ENCODE peak calls at places on chromosomes 6 and 20, in five cellular contexts. D is H1, B is neuronal stem cell, K is mesenchymal stem cell, O is H9. P is an unnamed sample. For H3K27me3, the result is how much of the 10 kb centered on the place peaks cover.

GRCh38 chr20:6051505-6051904 is 2.4 kb downstream of the LRRN4 start:
- DNase-seq in D (no peak), B (no peak), K (peak), O (no peak), P (peak)

GRCh38 chr6:143514996-143515760 is 3.7 kb upstream of the FUCA2 start:
- DNase-seq in D (no peak), B (no peak), K (no peak), O (no peak), P (no peak)

GRCh38 chr20:17495826-17496225 is 35.4 kb downstream of the BFSP1 start:
- DNase-seq in D (no peak), B (no peak), K (no peak), O (no peak), P (no peak)

GRCh38 chr6:155237613-155238012 is 26.2 kb upstream of the CLDN20 start:
- DNase-seq in D (no peak), B (no peak), K (no peak), O (no peak), P (no peak)

GRCh38 chr20:20089018-20089417 is 36.7 kb downstream of the CFAP61 start:
- DNase-seq in D (no peak), B (no peak), K (no peak), O (no peak), P (no peak)

GRCh38 chr6:105522626-105523322 is 119.9 kb upstream of the PREP start:
- DNase-seq in D (no peak), B (no peak), K (peak), O (no peak), P (peak)

GRCh38 chr6:45606831-45607400 is 229.2 kb upstream of the SUPT3H start:
- DNase-seq in D (peak), B (no peak), K (no peak), O (no peak), P (no peak)

GRCh38 chr6:128158496-128158895 is 257.6 kb upstream of the THEMIS start:
- DNase-seq in D (no peak), B (no peak), K (peak), O (no peak), P (no peak)

GRCh38 chr6:3762359-3762758 is 10.8 kb upstream of the PXDC1 start:
- DNase-seq in D (no peak), B (no peak), K (no peak), O (no peak), P (no peak)

GRCh38 chr20:14800743-14801425 is 463.5 kb upstream of the FLRT3 start:
- DNase-seq in D (no peak), B (no peak), K (no peak), O (no peak), P (no peak)

GRCh38 chr6:2235782-2236495 is 9.5 kb downstream of the GMDS start:
- DNase-seq in D (no peak), B (no peak), K (no peak), O (no peak), P (no peak)

GRCh38 chr6:56736804-56737203 is 94.1 kb upstream of the DST start:
- DNase-seq in D (no peak), B (no peak), K (no peak), O (no peak), P (no peak)
- H3K27me3 ChIP-seq in D (under half), B (under half), K (under half), O (under half), P (under half)

GRCh38 chr20:63913768-63914167 is 18.8 kb downstream of the DNAJC5 start:
- DNase-seq in D (no peak), B (no peak), K (no peak), O (no peak), P (peak)
- H3K4ac ChIP-seq in D (no peak), B (no peak), K (no peak), O (no peak), P (no peak)

DNA sequence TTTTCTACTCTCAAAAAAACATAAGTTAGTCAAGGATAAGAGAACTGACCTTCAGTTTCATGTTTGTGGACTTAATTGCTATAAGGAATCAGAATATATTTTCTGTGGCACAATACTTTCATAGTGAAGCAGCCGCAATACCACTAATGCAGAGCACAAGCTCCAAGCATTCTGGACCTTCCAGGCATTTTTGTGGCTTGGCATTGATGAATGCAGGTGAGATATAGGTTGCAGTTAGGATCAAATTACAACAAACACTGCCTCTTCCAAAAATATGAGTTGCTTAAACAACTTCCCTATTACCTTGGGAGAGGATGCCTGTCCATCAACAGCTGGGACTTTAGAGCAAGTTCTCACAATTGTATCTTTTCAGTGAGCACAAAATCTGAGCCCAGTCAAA is 162.8 kb upstream of the RSPO3 start:
- DNase-seq in D (no peak), B (no peak), K (no peak), O (no peak), P (no peak)
- H3K27me3 ChIP-seq in D (under half), B (under half), K (under half), O (under half), P (under half)

DNA sequence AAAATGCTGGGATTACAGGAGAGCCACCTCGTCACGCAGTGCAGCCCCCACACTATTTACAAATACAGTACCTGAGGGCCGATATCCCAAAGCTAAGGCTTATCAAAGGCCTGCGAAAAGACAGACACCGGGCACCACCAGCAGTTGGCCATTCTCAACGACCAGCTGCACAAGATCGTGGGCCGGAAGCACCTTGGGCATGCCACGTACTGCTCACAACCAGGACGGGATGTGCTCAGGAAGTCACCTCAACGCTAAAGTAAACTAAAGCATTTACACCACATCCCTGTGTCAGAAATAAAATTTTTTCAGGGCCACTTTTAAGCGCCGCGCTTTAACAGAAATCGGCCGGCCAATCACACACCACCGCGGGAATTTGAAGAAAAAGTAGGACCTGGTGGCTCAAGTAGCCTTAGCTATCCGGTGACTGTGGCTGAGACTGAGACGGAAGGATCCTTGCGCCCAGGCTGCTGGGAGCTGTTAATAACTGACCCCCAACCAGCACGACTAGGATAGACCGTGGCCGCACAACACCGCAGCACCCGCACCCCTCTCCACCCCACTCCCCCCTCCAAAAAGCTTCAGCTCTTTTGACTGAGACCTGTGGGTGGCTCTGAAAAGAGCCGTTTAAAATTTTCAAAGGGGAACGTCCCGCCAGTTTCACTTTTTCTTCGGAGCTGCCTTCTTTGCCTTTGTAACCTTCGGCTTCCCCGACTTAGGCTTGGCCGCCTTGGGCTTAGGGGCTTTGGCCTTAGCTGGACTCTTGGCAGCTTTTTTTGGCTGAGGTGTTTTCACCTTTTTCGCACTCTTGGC is 131.2 kb upstream of the BTN3A2 start:
- DNase-seq in D (no peak), B (no peak), K (peak), O (peak), P (peak)
- H3K4ac ChIP-seq in D (peak), B (no peak), K (peak), O (no peak), P (peak)

DNA sequence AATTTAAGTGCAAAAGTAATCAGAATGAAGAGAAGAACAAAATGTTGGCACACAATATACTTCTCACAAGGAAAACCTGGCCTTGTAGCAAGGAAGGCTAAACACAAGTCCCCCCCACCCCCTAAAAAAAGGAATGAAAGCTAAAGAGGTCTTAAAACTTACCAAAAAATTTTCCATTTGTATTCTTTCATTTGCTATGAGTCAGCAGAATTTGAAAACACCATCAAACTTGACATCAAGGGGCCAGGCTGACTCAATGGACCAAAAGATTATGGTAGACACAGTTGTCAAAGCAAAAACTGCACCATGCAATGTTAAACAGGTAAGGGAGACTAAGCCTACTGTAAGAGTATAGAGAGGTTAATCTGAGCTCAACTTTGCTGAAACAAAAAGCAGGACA is 839.9 kb downstream of the FRK start:
- DNase-seq in D (no peak), B (no peak), K (no peak), O (no peak), P (no peak)
- H3K27me3 ChIP-seq in D (under half), B (under half), K (under half), O (under half), P (under half)

GRCh38 chr6:30721198-30722024 is 1.3 kb downstream of the TUBB start:
- DNase-seq in D (peak), B (peak), K (peak), O (peak), P (peak)
- H3K4ac ChIP-seq in D (peak), B (no peak), K (peak), O (peak), P (peak)

GRCh38 chr6:37891072-37891471 is 71.5 kb downstream of the ZFAND3 start:
- DNase-seq in D (no peak), B (no peak), K (no peak), O (no peak), P (no peak)

GRCh38 chr6:37897819-37898534 is 78.5 kb downstream of the ZFAND3 start:
- DNase-seq in D (no peak), B (no peak), K (no peak), O (no peak), P (no peak)

GRCh38 chr6:37897321-37897720 is 77.8 kb downstream of the ZFAND3 start:
- DNase-seq in D (no peak), B (no peak), K (peak), O (no peak), P (peak)

GRCh38 chr6:37893262-37893661 is 73.7 kb downstream of the ZFAND3 start:
- DNase-seq in D (no peak), B (no peak), K (no peak), O (no peak), P (no peak)

GRCh38 chr6:37894585-37894984 is 75.1 kb downstream of the ZFAND3 start:
- DNase-seq in D (no peak), B (no peak), K (no peak), O (no peak), P (no peak)
- H3K27me3 ChIP-seq in D (under half), B (under half), K (under half), O (under half), P (under half)

GRCh38 chr20:60926831-60927230 is 325.2 kb upstream of the CDH4 start:
- DNase-seq in D (no peak), B (no peak), K (no peak), O (no peak), P (no peak)
- H3K4ac ChIP-seq in D (no peak), B (no peak), K (no peak), O (no peak), P (no peak)